ENCODE peak calls at places on chromosome 5, in nine cellular contexts. S is heart left ventricle; K is aorta; T is HCEC 1CT; O is stimulated activated CD8-positive, alpha-beta memory T cell treated with anti-CD3 and anti-CD28 coated beads, Interleukin-15, amount 100 ng/mL, for 4 hours; W is AG04450; M is CD8-positive, alpha-beta T cell; N is amygdala; L is Panc1. E is an unnamed sample.

GRCh38 chr5:73365301-73365853 is 83.2 kb downstream of the FOXD1 start:
- DNase-seq in S (no peak), K (no peak), T (peak), O (no peak), W (peak), M (no peak), N (peak), L (peak), E (peak)

GRCh38 chr5:39566891-39567290 is 142.1 kb upstream of the DAB2 start:
- DNase-seq in S (no peak), K (no peak), T (no peak), O (no peak), W (no peak), M (no peak), N (no peak), L (no peak), E (no peak)

GRCh38 chr5:169767938-169768337 is 130.9 kb downstream of the DOCK2 start:
- DNase-seq in S (peak), K (no peak), T (no peak), O (no peak), W (no peak), M (no peak), N (no peak), L (no peak), E (no peak)

GRCh38 chr5:127685662-127686061 is 17.5 kb upstream of the CCDC192 start:
- DNase-seq in S (no peak), K (no peak), T (no peak), O (no peak), W (no peak), M (no peak), N (no peak), L (no peak), E (peak)

GRCh38 chr5:176658817-176659216 is 11.5 kb downstream of the TSPAN17 start:
- DNase-seq in S (no peak), K (no peak), T (no peak), O (no peak), W (no peak), M (peak), N (no peak), L (no peak), E (peak)

GRCh38 chr5:114362197-114362976 is 517 bp downstream of the KCNN2 start:
- DNase-seq in S (peak), K (peak), T (no peak), O (no peak), W (no peak), M (no peak), N (no peak), L (no peak), E (peak)

GRCh38 chr5:143662020-143662419 is 149.9 kb upstream of the HMHB1 start:
- DNase-seq in S (no peak), K (no peak), T (peak), O (no peak), W (no peak), M (no peak), N (no peak), L (no peak), E (no peak)

GRCh38 chr5:123000731-123001130 is 35.8 kb downstream of the PPIC start:
- DNase-seq in S (no peak), K (no peak), T (no peak), O (no peak), W (no peak), M (no peak), N (no peak), L (no peak), E (no peak)

GRCh38 chr5:152262667-152263066 is 142.4 kb downstream of the NMUR2 start:
- DNase-seq in S (no peak), K (no peak), T (no peak), O (no peak), W (no peak), M (no peak), N (no peak), L (no peak), E (no peak)

GRCh38 chr5:133565993-133566392 is 46.3 kb downstream of the FSTL4 start:
- DNase-seq in S (no peak), K (no peak), T (peak), O (no peak), W (no peak), M (no peak), N (no peak), L (no peak), E (peak)

GRCh38 chr5:42387563-42387962 is 35.7 kb upstream of the GHR start:
- DNase-seq in S (no peak), K (no peak), T (no peak), O (no peak), W (no peak), M (no peak), N (no peak), L (no peak), E (peak)

GRCh38 chr5:96790851-96791513 is 16.8 kb downstream of the ERAP1 start:
- DNase-seq in S (no peak), K (no peak), T (peak), O (no peak), W (no peak), M (no peak), N (no peak), L (no peak), E (peak)

GRCh38 chr5:179373101-179373934 is 28.1 kb upstream of the ADAMTS2 start:
- DNase-seq in S (no peak), K (peak), T (no peak), O (no peak), W (no peak), M (no peak), N (no peak), L (no peak), E (no peak)

GRCh38 chr5:150489358-150490295 is 18.3 kb upstream of the NDST1 start:
- DNase-seq in S (no peak), K (no peak), T (peak), O (no peak), W (no peak), M (no peak), N (peak), L (no peak), E (peak)

GRCh38 chr5:140926903-140927573 is 939 bp downstream of the PCDHAC1 start:
- DNase-seq in S (peak), K (no peak), T (no peak), O (no peak), W (no peak), M (no peak), N (peak), L (no peak), E (peak)

GRCh38 chr5:148312159-148312558 is at the start of gene SPINK7:
- DNase-seq in S (no peak), K (no peak), T (no peak), O (no peak), W (no peak), M (no peak), N (no peak), L (no peak), E (no peak)

GRCh38 chr5:156330141-156330870 is 3.3 kb downstream of the SGCD start:
- DNase-seq in S (no peak), K (no peak), T (no peak), O (no peak), W (no peak), M (no peak), N (no peak), L (no peak), E (peak)

GRCh38 chr5:167633931-167634341 is 657.5 kb upstream of the WWC1 start:
- DNase-seq in S (no peak), K (no peak), T (peak), O (no peak), W (no peak), M (no peak), N (no peak), L (no peak), E (peak)

GRCh38 chr5:54323462-54323861 is 13.1 kb upstream of the ARL15 start:
- DNase-seq in S (no peak), K (no peak), T (no peak), O (no peak), W (no peak), M (no peak), N (no peak), L (no peak), E (no peak)

GRCh38 chr5:98700730-98701129 is 72.7 kb upstream of the RGMB start:
- DNase-seq in S (no peak), K (no peak), T (no peak), O (no peak), W (no peak), M (no peak), N (no peak), L (no peak), E (no peak)

GRCh38 chr5:36606437-36607113 is at the start of gene SLC1A3:
- DNase-seq in S (peak), K (peak), T (peak), O (no peak), W (no peak), M (no peak), N (peak), L (peak), E (peak)

GRCh38 chr5:174724484-174725260 is at the start of gene MSX2:
- DNase-seq in S (peak), K (peak), T (peak), O (no peak), W (peak), M (no peak), N (peak), L (peak), E (peak)

GRCh38 chr5:21071421-21071820 is 1083.4 kb upstream of the CDH18 start:
- DNase-seq in S (no peak), K (no peak), T (no peak), O (no peak), W (no peak), M (no peak), N (no peak), L (no peak), E (no peak)

GRCh38 chr5:395921-396714 is 46.9 kb upstream of the EXOC3 start:
- DNase-seq in S (no peak), K (peak), T (no peak), O (no peak), W (no peak), M (no peak), N (no peak), L (no peak), E (no peak)

GRCh38 chr5:168790037-168790635 is 211.0 kb upstream of the PANK3 start:
- DNase-seq in S (no peak), K (no peak), T (no peak), O (no peak), W (no peak), M (no peak), N (no peak), L (no peak), E (no peak)

GRCh38 chr5:146516151-146516475 is at the start of gene GPR151:
- DNase-seq in S (no peak), K (no peak), T (no peak), O (no peak), W (no peak), M (no peak), N (no peak), L (no peak), E (no peak)

GRCh38 chr5:73701566-73701965 is 75.6 kb downstream of the ARHGEF28 start:
- DNase-seq in S (no peak), K (no peak), T (peak), O (no peak), W (no peak), M (no peak), N (no peak), L (no peak), E (peak)

GRCh38 chr5:95668216-95668615 is 14.6 kb downstream of the SPATA9 start:
- DNase-seq in S (no peak), K (no peak), T (peak), O (no peak), W (no peak), M (no peak), N (no peak), L (no peak), E (peak)

GRCh38 chr5:154708845-154709244 is 46.3 kb upstream of the LARP1 start:
- DNase-seq in S (no peak), K (no peak), T (peak), O (no peak), W (no peak), M (no peak), N (no peak), L (no peak), E (no peak)

GRCh38 chr5:95823738-95824609 is 1.4 kb upstream of the GLRX start:
- DNase-seq in S (peak), K (peak), T (peak), O (no peak), W (peak), M (peak), N (peak), L (peak), E (peak)